ENCODE peak calls at places on chromosomes 5 and 9, in four cellular contexts. Y is sigmoid colon, Q is H9, H is fibroblast of lung. F is an unnamed sample.
A peak's percentile ranks its signal among the peaks of the same experiment; 100 is the strongest.

GRCh38 chr9:112328545-112328944 is 4.9 kb downstream of the PTBP3 start:
- DNase-seq in Y (no peak), Q (no peak), H (no peak), F (no peak)

GRCh38 chr9:32399110-32399815 is 14.8 kb downstream of the ACO1 start:
- DNase-seq in Y (no peak), Q (no peak), H (no peak), F (no peak)

GRCh38 chr9:22037954-22038690 is 29.0 kb upstream of the CDKN2B start:
- DNase-seq in Y (no peak), Q (no peak), H (peak; percentile 86), F (peak; percentile 73)

GRCh38 chr5:158940977-158941376 is 158.7 kb downstream of the EBF1 start:
- DNase-seq in Y (no peak), Q (no peak), H (no peak), F (no peak)

GRCh38 chr5:35656721-35657120 is 39.1 kb downstream of the SPEF2 start:
- DNase-seq in Y (no peak), Q (peak; percentile 38), H (no peak), F (no peak)

GRCh38 chr9:137757613-137758029 is 120.0 kb upstream of the CACNA1B start:
- DNase-seq in Y (no peak), Q (no peak), H (peak; percentile 77), F (no peak)

GRCh38 chr5:149636861-149637246 is 55.6 kb downstream of the ARHGEF37 start:
- DNase-seq in Y (peak; percentile 50), Q (peak; percentile 71), H (peak; percentile 78), F (peak; percentile 68)

GRCh38 chr5:148739524-148739923 is 85.2 kb upstream of the HTR4 start:
- DNase-seq in Y (no peak), Q (no peak), H (peak; percentile 90), F (no peak)

GRCh38 chr5:132459983-132460834 is 30.4 kb downstream of the IRF1 start:
- DNase-seq in Y (peak; percentile 60), Q (no peak), H (no peak), F (peak; percentile 92)

GRCh38 chr9:128011071-128011817 is 30.5 kb upstream of the EEIG1 start:
- DNase-seq in Y (no peak), Q (no peak), H (no peak), F (no peak)

GRCh38 chr9:133107961-133108793 is 12.9 kb downstream of the RALGDS start:
- DNase-seq in Y (peak; percentile 56), Q (no peak), H (no peak), F (no peak)

GRCh38 chr5:109239501-109239900 is 170.3 kb downstream of the PJA2 start:
- DNase-seq in Y (no peak), Q (no peak), H (no peak), F (no peak)

GRCh38 chr5:1342268-1342667 is 2.6 kb downstream of the CLPTM1L start:
- DNase-seq in Y (no peak), Q (no peak), H (no peak), F (no peak)

GRCh38 chr9:17063535-17064135 is 71.2 kb upstream of the CNTLN start:
- DNase-seq in Y (no peak), Q (peak; percentile 42), H (peak; percentile 71), F (peak; percentile 41)

GRCh38 chr9:27485158-27485557 is 38.9 kb upstream of the IFNK start:
- DNase-seq in Y (no peak), Q (no peak), H (no peak), F (no peak)

GRCh38 chr5:165135551-165135950 is 1630.1 kb downstream of the MAT2B start:
- DNase-seq in Y (no peak), Q (no peak), H (no peak), F (no peak)

GRCh38 chr5:39080168-39080567 is 6.0 kb upstream of the RICTOR start:
- DNase-seq in Y (no peak), Q (no peak), H (no peak), F (no peak)

GRCh38 chr5:22649076-22649475 is 204.1 kb downstream of the CDH12 start:
- DNase-seq in Y (no peak), Q (no peak), H (peak; percentile 20), F (peak; percentile 83)

GRCh38 chr5:138461343-138462125 is 3.7 kb upstream of the EGR1 start:
- DNase-seq in Y (no peak), Q (no peak), H (peak; percentile 52), F (no peak)

GRCh38 chr9:131656356-131657030 is 83.4 kb downstream of the RAPGEF1 start:
- DNase-seq in Y (peak; percentile 83), Q (no peak), H (no peak), F (peak; percentile 51)

GRCh38 chr9:88997646-88998045 is 6.4 kb downstream of the S1PR3 start:
- DNase-seq in Y (no peak), Q (no peak), H (no peak), F (no peak)

GRCh38 chr9:88753691-88754367 is 218.9 kb downstream of the NXNL2 start:
- DNase-seq in Y (peak; percentile 74), Q (no peak), H (peak; percentile 81), F (no peak)

GRCh38 chr5:2203774-2204173 is 321.0 kb upstream of the IRX4 start:
- DNase-seq in Y (no peak), Q (no peak), H (no peak), F (no peak)

DNA sequence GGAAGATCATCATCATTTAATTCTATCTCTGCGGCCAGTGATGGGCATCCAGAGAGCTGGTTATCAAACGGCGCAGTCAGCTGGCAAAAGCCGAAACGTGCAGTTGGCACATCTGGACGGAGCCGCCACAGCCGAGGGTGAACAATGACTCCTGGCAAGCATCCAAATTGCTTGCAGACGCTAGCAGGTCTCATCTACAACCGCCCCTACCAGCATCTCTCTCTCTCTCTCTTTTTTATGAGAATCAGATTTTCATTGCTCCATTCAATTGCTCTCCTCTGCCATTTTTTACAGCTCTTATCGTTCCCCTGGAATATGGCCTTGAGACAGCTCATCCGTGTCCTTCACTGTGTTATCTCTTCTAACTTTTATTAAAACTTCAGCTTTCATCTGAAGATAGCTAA is 165.2 kb downstream of the MAPKAP1 start:
- DNase-seq in Y (no peak), Q (no peak), H (no peak), F (no peak)
- H3K27ac ChIP-seq in Y (no peak overlapping the region), Q (no peak overlapping the region), H (no peak overlapping the region), F (no peak overlapping the region)

GRCh38 chr9:15249042-15249818 is 57.8 kb downstream of the TTC39B start:
- DNase-seq in Y (no peak), Q (no peak), H (peak; percentile 65), F (no peak)
- H3K4me1 ChIP-seq in Y (no peaks in the 10 kb centered on the region), Q (peaks cover 8% of the 10 kb centered on the region), H (peaks cover 6% of the 10 kb centered on the region), F (no peaks in the 10 kb centered on the region)

GRCh38 chr9:74303945-74304344 is 193.2 kb upstream of the RORB start:
- DNase-seq in Y (no peak), Q (no peak), H (no peak), F (no peak)
- H3K27ac ChIP-seq in Y (no peak overlapping the region), Q (no peak overlapping the region), H (no peak overlapping the region), F (no peak overlapping the region)

DNA sequence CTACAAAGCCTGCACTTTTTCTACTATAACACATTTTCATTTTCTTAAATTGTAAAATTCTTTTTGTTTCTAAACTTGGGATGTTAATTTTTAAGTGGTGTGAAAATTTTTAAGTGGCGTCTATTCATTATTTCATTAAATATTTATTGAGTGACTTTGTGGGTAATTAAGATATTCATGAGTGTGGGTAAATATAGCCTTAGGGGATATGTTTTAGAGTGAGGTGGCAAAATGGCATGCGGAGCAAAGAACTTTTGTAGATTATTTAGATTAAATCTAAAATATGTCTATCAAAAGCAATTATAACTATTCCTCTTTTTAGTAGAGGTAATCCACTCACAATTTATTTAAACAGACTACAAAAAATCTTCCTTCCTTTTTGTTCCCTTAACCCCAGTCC is 188.4 kb downstream of the PCSK1 start:
- DNase-seq in Y (no peak), Q (no peak), H (no peak), F (no peak)
- H3K4me1 ChIP-seq in Y (peaks cover 4% of the 10 kb centered on the region), Q (no peaks in the 10 kb centered on the region), H (peaks cover 11% of the 10 kb centered on the region), F (no peaks in the 10 kb centered on the region)

GRCh38 chr9:91937727-91938126 is 12.3 kb downstream of the ROR2 start:
- DNase-seq in Y (no peak), Q (no peak), H (no peak), F (no peak)

GRCh38 chr9:91943876-91944470 is 6.1 kb downstream of the ROR2 start:
- DNase-seq in Y (no peak), Q (no peak), H (peak; percentile 46), F (no peak)

GRCh38 chr9:91943447-91943846 is 6.6 kb downstream of the ROR2 start:
- DNase-seq in Y (no peak), Q (no peak), H (no peak), F (no peak)

GRCh38 chr9:91937031-91937430 is 13.0 kb downstream of the ROR2 start:
- DNase-seq in Y (no peak), Q (no peak), H (no peak), F (no peak)

DNA sequence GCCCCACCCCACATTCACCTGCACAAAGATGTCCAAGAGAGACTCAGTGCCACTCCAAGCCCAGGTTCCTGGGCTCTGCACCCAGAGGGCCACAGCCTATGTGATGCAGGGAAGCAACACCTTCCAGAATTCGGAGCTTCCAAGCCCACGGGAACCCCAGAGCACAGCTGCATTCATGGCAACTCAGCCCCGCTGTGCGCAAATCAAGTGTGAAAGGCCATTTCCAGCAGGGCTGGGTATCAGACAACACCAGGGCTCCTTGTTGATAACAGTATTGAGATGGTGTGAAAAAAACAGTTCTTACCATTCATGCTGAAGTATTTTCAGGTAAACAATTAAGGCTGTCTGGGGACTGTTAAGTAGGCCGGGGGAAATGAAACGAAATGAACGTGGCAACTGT is 10.1 kb downstream of the ROR2 start:
- DNase-seq in Y (no peak), Q (no peak), H (no peak), F (no peak)
- H3K27ac ChIP-seq in Y (peak overlapping the region; percentile 91), Q (no peak overlapping the region), H (no peak overlapping the region), F (no peak overlapping the region)

DNA sequence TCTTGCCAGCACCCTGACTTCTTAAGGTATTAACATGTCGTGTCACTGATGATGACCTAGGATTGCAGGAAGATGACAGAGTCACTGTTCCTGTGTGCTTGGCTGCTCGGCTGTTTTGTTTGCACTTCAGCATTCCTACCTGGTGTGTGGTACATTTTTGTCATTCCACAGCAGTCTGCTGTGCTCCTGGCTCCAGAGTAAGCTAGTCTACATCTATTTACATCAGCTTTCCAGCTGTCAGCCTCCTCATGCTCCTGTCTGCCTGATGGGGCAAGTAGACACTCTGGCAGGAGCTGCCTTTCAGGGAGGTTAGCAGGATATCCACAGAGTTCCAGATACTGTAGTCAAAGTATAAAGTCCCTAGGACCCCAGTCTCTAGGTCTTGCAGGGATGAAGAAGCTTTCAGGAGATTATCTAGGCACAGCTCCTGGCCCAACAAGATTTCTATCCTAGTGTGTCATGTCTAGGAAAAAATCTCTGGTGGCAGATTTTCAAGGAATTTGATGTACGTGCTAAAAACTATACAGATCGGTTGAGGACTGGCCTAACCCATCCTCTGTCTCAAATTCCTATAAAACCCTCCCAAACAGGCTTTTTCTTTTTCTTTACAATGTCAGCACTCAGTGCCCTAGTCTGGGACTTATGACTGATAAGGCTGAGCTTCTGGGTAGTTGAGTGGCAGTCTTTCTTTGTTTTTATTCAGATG is 28.5 kb downstream of the RUSC2 start:
- DNase-seq in Y (no peak), Q (peak; percentile 82), H (peak; percentile 54), F (no peak)
- H3K4me1 ChIP-seq in Y (peaks cover 89% of the 10 kb centered on the region), Q (peaks cover 17% of the 10 kb centered on the region), H (peaks cover 59% of the 10 kb centered on the region), F (peaks cover 9% of the 10 kb centered on the region)

GRCh38 chr5:178199581-178200434 is 4.5 kb upstream of the HNRNPAB start:
- DNase-seq in Y (peak; percentile 28), Q (no peak), H (no peak), F (no peak)
- H3K27ac ChIP-seq in Y (no peak overlapping the region), Q (no peak overlapping the region), H (no peak overlapping the region), F (no peak overlapping the region)